ENCODE peak calls at places on chromosomes 3 and 15, in six cellular contexts. N, C, X, D, Z and M are unnamed samples.

GRCh38 chr15:90564109-90564508 is 34.4 kb downstream of the CRTC3 start:
- DNase-seq in C (no peak), D (no peak), Z (no peak), N (no peak), X (no peak), M (no peak)

GRCh38 chr3:159711560-159712333 is 276.9 kb upstream of the IL12A start:
- DNase-seq in X (no peak), Z (no peak), D (no peak), N (no peak), C (no peak), M (no peak)

GRCh38 chr15:69288531-69289311 is 10.0 kb upstream of the PAQR5 start:
- DNase-seq in C (no peak), X (no peak), Z (no peak), N (no peak), D (no peak), M (no peak)

GRCh38 chr3:79211588-79212359 is 556.0 kb downstream of the ROBO1 start:
- DNase-seq in N (no peak), X (peak), Z (no peak), C (no peak), D (no peak), M (no peak)

GRCh38 chr15:79977431-79977940 is 6.5 kb upstream of the BCL2A1 start:
- DNase-seq in D (peak), N (no peak), X (no peak), Z (no peak), C (no peak), M (no peak)

GRCh38 chr3:98130421-98130820 is at the start of gene OR5H1:
- DNase-seq in C (no peak), Z (no peak), X (no peak), N (no peak), D (no peak), M (no peak)

GRCh38 chr15:68241088-68241935 is 11.8 kb upstream of the CLN6 start:
- DNase-seq in N (no peak), X (no peak), Z (no peak), C (no peak), D (no peak), M (no peak)

GRCh38 chr3:191253089-191253799 is 54.2 kb downstream of the OSTN start:
- DNase-seq in D (peak), Z (no peak), X (no peak), C (no peak), N (no peak), M (no peak)

GRCh38 chr3:9934235-9934621 is 594 bp downstream of the CRELD1 start:
- DNase-seq in N (peak), D (no peak), Z (no peak), X (no peak), C (no peak), M (no peak)

GRCh38 chr3:4587061-4587837 is 94.1 kb downstream of the ITPR1 start:
- DNase-seq in N (no peak), X (no peak), D (no peak), Z (no peak), C (no peak), M (no peak)

GRCh38 chr3:114829786-114830185 is 317.3 kb downstream of the ZBTB20 start:
- DNase-seq in X (no peak), N (no peak), D (no peak), Z (no peak), C (no peak), M (no peak)

GRCh38 chr3:118884748-118885206 is 149.9 kb downstream of the IGSF11 start:
- DNase-seq in X (peak), C (no peak), D (no peak), Z (peak), N (peak), M (peak)

GRCh38 chr3:127133971-127134370 is 59.0 kb upstream of the PRR23E start:
- DNase-seq in Z (no peak), X (no peak), N (no peak), C (no peak), D (no peak), M (no peak)

GRCh38 chr15:38768970-38769369 is 204.4 kb upstream of the RASGRP1 start:
- DNase-seq in Z (no peak), N (no peak), C (peak), X (peak), D (no peak), M (no peak)

GRCh38 chr3:197331131-197331530 is 32.7 kb upstream of the DLG1 start:
- DNase-seq in X (no peak), N (peak), D (no peak), C (no peak), Z (peak), M (peak)

GRCh38 chr15:73840771-73841170 is 32.6 kb upstream of the TBC1D21 start:
- DNase-seq in Z (no peak), X (no peak), D (no peak), C (no peak), N (no peak), M (no peak)

GRCh38 chr3:119716998-119717397 is 14.2 kb downstream of the CFAP91 start:
- DNase-seq in D (no peak), Z (peak), X (no peak), N (no peak), C (no peak), M (no peak)

GRCh38 chr3:119350114-119350513 is 55.9 kb downstream of the ARHGAP31 start:
- DNase-seq in X (peak), D (no peak), N (no peak), Z (no peak), C (peak), M (no peak)

GRCh38 chr15:74387988-74388955 is 20.8 kb upstream of the CYP11A1 start:
- DNase-seq in Z (peak), N (no peak), X (no peak), C (no peak), D (no peak), M (no peak)

GRCh38 chr3:10817506-10817905 is 1.5 kb downstream of the SLC6A11 start:
- DNase-seq in D (no peak), C (no peak), X (no peak), Z (peak), N (no peak), M (no peak)

GRCh38 chr3:55718475-55718874 is 231.4 kb upstream of the WNT5A start:
- DNase-seq in N (no peak), D (no peak), Z (no peak), C (no peak), X (no peak), M (no peak)

GRCh38 chr3:57683286-57683685 is 9.6 kb downstream of the DENND6A start:
- DNase-seq in N (no peak), D (no peak), X (no peak), C (no peak), Z (no peak), M (no peak)

GRCh38 chr3:36777424-36778218 is 13.3 kb upstream of the DCLK3 start:
- DNase-seq in D (peak), C (no peak), Z (no peak), N (no peak), X (no peak), M (no peak)

GRCh38 chr3:114498779-114499370 is 205.0 kb downstream of the TIGIT start:
- DNase-seq in X (no peak), Z (peak), D (no peak), N (peak), C (no peak), M (peak)

GRCh38 chr3:98599647-98600411 is 6.4 kb upstream of the CPOX start:
- DNase-seq in C (no peak), X (no peak), N (no peak), D (no peak), Z (peak), M (no peak)

GRCh38 chr3:174776636-174777035 is 82.5 kb upstream of the NAALADL2 start:
- DNase-seq in C (no peak), Z (no peak), D (no peak), N (no peak), X (no peak), M (no peak)

GRCh38 chr15:28975766-28976179 is 90.0 kb downstream of the APBA2 start:
- DNase-seq in D (no peak), Z (peak), X (peak), C (peak), N (peak), M (peak)

GRCh38 chr15:65476942-65477341 is 40.5 kb downstream of the DPP8 start:
- DNase-seq in X (no peak), Z (no peak), C (no peak), N (no peak), D (no peak), M (no peak)

GRCh38 chr15:28914483-28915023 is 28.8 kb downstream of the APBA2 start:
- DNase-seq in C (no peak), Z (no peak), X (no peak), D (no peak), N (no peak), M (no peak)

GRCh38 chr3:190586631-190587000 is 72.7 kb downstream of the IL1RAP start:
- DNase-seq in C (no peak), N (no peak), D (no peak), Z (no peak), X (no peak), M (peak)

GRCh38 chr3:39166932-39167532 is 13.6 kb upstream of the CSRNP1 start:
- DNase-seq in D (no peak), N (no peak), X (no peak), Z (no peak), C (no peak), M (no peak)

GRCh38 chr15:66374179-66374578 is 12.5 kb upstream of the MAP2K1 start:
- DNase-seq in D (no peak), C (no peak), N (no peak), X (no peak), Z (no peak), M (no peak)

GRCh38 chr3:26825454-26825853 is 202.9 kb downstream of the LRRC3B start:
- DNase-seq in D (no peak), X (no peak), C (no peak), Z (no peak), N (no peak), M (no peak)

GRCh38 chr15:99122831-99123705 is 18.2 kb downstream of the SYNM start:
- DNase-seq in N (no peak), C (no peak), Z (no peak), D (no peak), X (no peak), M (no peak)

GRCh38 chr3:100257601-100258000 is 3.2 kb upstream of the TBC1D23 start:
- DNase-seq in C (no peak), D (no peak), Z (no peak), N (no peak), X (no peak), M (no peak)

GRCh38 chr15:32736351-32737061 is 18.7 kb downstream of the GREM1 start:
- DNase-seq in Z (no peak), X (no peak), N (no peak), D (no peak), C (no peak), M (no peak)

GRCh38 chr15:69116391-69116790 is 44.0 kb upstream of the GLCE start:
- DNase-seq in X (no peak), C (no peak), N (no peak), D (no peak), Z (no peak), M (no peak)

GRCh38 chr3:13812039-13812438 is 67.8 kb downstream of the WNT7A start:
- DNase-seq in X (no peak), N (no peak), C (no peak), Z (no peak), D (no peak), M (no peak)

GRCh38 chr3:134294302-134294925 is 43.8 kb upstream of the RYK start:
- DNase-seq in N (no peak), D (peak), X (no peak), C (no peak), Z (no peak), M (no peak)

GRCh38 chr3:14699643-14700042 is 24.7 kb downstream of the C3orf20 start:
- DNase-seq in Z (no peak), N (no peak), C (no peak), D (no peak), X (no peak), M (no peak)

DNA sequence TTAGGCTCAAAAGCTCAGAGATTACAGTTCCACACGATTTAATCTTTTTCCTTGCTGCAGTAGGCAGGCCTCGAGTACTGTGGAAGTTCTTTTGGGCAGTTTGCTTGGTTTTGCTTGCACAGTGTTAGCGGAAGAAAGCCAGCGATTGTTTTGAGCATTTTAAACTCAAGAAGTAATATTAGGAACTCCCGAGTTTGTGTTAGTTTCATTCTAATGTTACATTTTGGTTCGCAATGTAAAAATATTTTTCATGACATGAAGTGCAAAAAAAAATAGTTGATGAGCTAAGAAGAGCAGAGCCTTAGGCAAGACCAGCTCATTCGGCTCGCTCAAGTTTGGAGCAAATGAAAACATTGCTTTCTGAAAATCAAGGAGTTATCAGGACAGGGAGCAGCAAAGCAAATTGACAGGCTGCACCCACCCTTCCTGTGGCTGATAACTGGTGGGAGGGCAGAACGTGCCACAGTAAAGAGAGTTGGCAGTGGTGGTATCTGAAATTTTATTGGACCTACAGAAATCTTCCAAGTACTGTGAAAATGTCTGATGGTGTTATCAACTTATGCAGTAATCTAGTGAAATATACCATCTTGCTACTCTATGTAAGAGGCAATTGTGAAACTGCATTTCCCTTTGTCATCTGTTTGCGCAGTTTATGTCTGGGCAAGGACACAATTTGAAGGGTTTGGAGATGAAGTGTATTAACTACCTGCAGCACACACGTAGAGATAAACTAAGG is 1.4 kb downstream of the PLCL2 start:
- DNase-seq in C (no peak), Z (no peak), X (no peak), D (no peak), N (no peak), M (no peak)
- TF ChIP-seq ATF3 in C (no peak), Z (no peak), X (no peak), D (no peak), N (no peak), M (no peak)

DNA sequence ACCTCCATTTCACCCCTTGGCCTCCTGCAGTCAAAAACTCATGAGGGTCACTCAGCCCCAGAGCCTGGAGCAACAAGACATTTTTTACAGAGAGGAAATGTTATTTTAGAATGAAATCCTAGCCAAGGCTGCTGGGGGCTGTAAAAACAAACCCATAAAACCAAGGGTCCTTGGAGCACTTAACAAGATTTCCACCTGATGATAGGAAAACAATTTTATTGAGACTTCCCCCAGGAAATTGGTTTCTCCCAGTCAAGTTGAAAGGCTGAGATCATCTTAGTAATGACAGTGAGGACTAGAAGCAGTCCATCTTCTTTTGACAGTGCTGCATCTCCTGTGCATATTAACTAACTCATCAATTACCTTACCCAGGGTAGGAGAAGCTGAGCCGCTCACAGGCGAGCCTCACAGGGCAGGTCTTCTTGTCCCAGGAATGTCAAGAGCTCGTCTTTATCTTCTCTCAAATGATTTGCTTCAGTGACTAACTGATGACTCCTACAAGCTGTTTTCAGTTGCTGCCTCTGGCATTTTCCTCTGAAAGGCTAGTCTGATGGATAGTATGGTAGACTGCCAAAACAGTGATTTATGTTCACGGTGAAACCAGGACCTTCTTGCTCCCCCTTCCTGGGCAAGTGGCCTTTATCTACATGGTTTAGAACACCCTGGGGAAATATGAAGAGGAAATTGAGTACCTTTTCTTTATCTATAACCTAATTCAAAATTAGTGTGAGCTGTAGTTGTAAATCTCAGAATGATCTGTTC is 34.6 kb upstream of the AEN start:
- DNase-seq in C (no peak), N (no peak), Z (no peak), D (no peak), X (no peak), M (no peak)
- TF ChIP-seq ATF3 in C (no peak), N (no peak), Z (no peak), D (no peak), X (no peak), M (no peak)

DNA sequence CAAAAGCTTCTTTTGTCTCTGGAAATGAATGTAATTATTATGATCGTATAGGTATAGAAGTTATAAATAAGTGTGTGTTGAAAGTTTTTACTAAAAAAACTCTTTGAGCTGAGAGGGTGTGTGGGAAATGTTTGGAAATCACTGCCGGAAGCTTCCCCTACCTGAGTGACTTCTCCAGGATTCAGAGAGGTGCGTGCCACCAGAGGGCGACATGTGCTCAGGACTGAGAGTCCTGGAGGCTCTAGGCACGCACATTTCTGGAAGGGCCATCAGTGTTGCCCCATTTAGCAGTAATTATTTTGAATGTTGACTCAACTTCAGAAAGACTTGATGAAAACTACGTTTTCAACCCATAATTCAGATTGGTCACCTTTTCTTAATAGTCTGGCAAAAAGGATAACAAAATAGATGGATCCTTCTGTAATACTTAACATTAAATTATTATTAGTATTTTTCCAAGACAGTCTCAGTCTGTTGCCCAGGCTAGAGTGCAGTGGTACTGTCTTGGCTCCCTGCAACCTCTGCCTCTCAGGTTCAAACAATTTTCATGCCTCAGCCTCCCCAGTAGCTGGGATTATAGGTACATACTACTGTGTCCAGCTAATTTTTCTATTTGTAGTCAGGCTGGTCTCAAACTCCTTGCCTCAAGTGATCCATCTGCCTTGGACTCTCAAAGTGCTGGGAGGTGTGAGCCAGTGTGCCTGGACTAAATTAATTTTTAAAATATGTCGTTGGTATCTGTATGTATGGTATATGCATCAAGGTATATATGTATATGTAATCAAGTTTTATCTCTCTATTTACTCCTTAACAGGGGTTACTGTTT is 34.5 kb downstream of the GPR171 start:
- DNase-seq in X (peak), Z (peak), N (peak), D (no peak), C (peak), M (peak)
- TF ChIP-seq ATF3 in X (no peak), Z (no peak), N (no peak), D (no peak), C (no peak), M (no peak)

DNA sequence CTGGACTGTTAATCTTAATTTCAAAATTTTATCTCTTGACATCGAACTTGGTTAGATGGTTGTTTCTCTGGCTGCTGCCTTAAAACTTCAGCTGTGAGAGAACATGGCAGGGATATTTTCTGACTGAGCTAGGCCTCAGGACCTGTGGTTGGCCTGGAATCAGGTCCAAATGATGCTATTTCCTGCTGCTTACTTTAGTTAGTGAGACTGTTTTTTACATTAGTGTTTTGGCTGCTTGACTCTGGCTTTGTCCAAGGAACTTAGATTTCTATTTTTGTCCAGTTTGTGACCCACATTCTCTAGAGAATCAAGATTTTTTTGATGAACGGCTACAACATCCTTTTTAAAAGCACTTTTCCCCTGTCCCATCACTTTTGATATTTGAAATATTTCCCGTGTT is 497.9 kb upstream of the SGO1 start:
- DNase-seq in N (no peak), Z (no peak), D (no peak), C (no peak), X (no peak), M (no peak)
- TF ChIP-seq ATF3 in N (no peak), Z (no peak), D (no peak), C (no peak), X (no peak), M (no peak)

DNA sequence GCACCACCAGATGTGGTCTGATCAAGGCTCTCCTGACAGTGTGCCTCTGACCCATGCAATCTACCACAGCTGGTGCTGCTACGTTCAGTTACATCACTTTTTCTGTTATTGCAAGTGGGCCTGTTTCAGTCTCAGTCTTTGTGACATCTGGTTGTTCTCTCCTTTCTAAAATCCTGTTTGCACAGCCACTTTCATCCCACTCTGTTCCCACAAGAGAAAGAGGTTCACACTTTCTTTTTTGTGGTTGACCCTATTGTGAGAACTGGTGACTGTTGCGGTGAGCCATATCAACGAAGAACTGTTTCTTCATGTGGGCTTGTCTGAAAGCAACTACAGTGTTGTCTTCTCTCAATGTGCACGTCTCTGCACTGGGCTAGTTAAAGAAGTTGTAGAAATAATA is 342.8 kb upstream of the ARPP21 start:
- DNase-seq in C (no peak), Z (no peak), X (no peak), D (no peak), N (no peak), M (no peak)
- TF ChIP-seq ATF3 in C (no peak), Z (no peak), X (no peak), D (no peak), N (no peak), M (no peak)

DNA sequence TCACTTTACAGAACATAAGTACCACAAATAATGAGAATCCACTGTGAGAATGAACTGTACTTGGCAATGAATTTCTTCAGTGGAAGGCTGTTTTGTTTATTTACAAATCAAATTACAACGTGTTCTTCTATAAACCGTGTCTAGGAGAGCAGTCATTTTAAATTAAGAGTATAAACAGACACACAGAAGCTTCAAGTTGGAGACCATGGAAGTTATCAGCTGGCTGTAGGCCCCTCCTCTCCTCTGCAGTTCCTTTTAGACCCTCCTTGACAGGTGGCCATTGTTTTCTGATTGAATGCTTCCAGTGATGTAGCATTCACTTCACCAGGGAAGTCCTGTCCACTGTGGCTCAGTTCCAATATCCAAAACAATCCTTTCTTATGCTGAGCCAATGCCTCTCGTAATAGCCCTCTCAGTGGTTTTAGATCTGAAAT is 7.3 kb upstream of the MAPK6 start:
- DNase-seq in C (no peak), N (no peak), X (no peak), D (no peak), Z (peak), M (no peak)
- TF ChIP-seq ATF3 in C (no peak), N (no peak), X (no peak), D (no peak), Z (no peak), M (no peak)